ENCODE peak calls at places on chromosomes 1 and 21, in seven cellular contexts. One of them, this sample, is unnamed.

GRCh38 chr1:79660127-79660526 is 653.6 kb upstream of the ADGRL4 start:
- DNase-seq in uterus: no peak
- DNase-seq in esophagus squamous epithelium: no peak
- DNase-seq in Peyer's patch: no peak
- DNase-seq in A549: no peak
- DNase-seq in ovary: no peak
- DNase-seq in right lobe of liver: no peak
- DNase-seq in this sample: no peak

GRCh38 chr1:70290248-70290647 is 64.3 kb downstream of the ANKRD13C start:
- DNase-seq in right lobe of liver: no peak
- DNase-seq in uterus: no peak
- DNase-seq in esophagus squamous epithelium: no peak
- DNase-seq in ovary: no peak
- DNase-seq in Peyer's patch: no peak
- DNase-seq in A549: no peak
- DNase-seq in this sample: no peak

GRCh38 chr21:46092026-46092764 is 5.7 kb upstream of the COL6A2 start:
- DNase-seq in right lobe of liver: no peak
- DNase-seq in ovary: peak; percentile 62
- DNase-seq in Peyer's patch: no peak
- DNase-seq in uterus: peak; percentile 92
- DNase-seq in esophagus squamous epithelium: no peak
- DNase-seq in A549: no peak
- DNase-seq in this sample: no peak

GRCh38 chr1:206472454-206472853 is 2.2 kb downstream of the IKBKE start:
- DNase-seq in Peyer's patch: peak; percentile 36
- DNase-seq in ovary: no peak
- DNase-seq in esophagus squamous epithelium: no peak
- DNase-seq in A549: no peak
- DNase-seq in uterus: peak; percentile 47
- DNase-seq in right lobe of liver: no peak
- DNase-seq in this sample: no peak

GRCh38 chr21:29154270-29154669 is 23.8 kb downstream of the MAP3K7CL start:
- DNase-seq in A549: no peak
- DNase-seq in ovary: no peak
- DNase-seq in uterus: no peak
- DNase-seq in Peyer's patch: no peak
- DNase-seq in right lobe of liver: no peak
- DNase-seq in esophagus squamous epithelium: no peak
- DNase-seq in this sample: no peak

GRCh38 chr1:86546787-86547221 is at the start of gene CLCA4:
- DNase-seq in uterus: no peak
- DNase-seq in esophagus squamous epithelium: no peak
- DNase-seq in Peyer's patch: no peak
- DNase-seq in ovary: no peak
- DNase-seq in right lobe of liver: no peak
- DNase-seq in A549: no peak
- DNase-seq in this sample: no peak

GRCh38 chr1:198780376-198780775 is 141.5 kb downstream of the PTPRC start:
- DNase-seq in ovary: no peak
- DNase-seq in A549: no peak
- DNase-seq in Peyer's patch: no peak
- DNase-seq in right lobe of liver: no peak
- DNase-seq in esophagus squamous epithelium: no peak
- DNase-seq in uterus: no peak
- DNase-seq in this sample: no peak

GRCh38 chr21:44379991-44380865 is 26.8 kb downstream of the TRPM2 start:
- DNase-seq in uterus: no peak
- DNase-seq in ovary: no peak
- DNase-seq in A549: no peak
- DNase-seq in right lobe of liver: peak; percentile 6
- DNase-seq in esophagus squamous epithelium: no peak
- DNase-seq in Peyer's patch: no peak
- DNase-seq in this sample: no peak

GRCh38 chr1:51924455-51924854 is 45.9 kb upstream of the NRDC start:
- DNase-seq in right lobe of liver: no peak
- DNase-seq in uterus: no peak
- DNase-seq in ovary: no peak
- DNase-seq in A549: no peak
- DNase-seq in Peyer's patch: no peak
- DNase-seq in esophagus squamous epithelium: no peak
- DNase-seq in this sample: no peak

GRCh38 chr1:180173451-180173850 is 18.8 kb downstream of the QSOX1 start:
- DNase-seq in right lobe of liver: no peak
- DNase-seq in A549: no peak
- DNase-seq in uterus: no peak
- DNase-seq in ovary: peak; percentile 8
- DNase-seq in Peyer's patch: no peak
- DNase-seq in esophagus squamous epithelium: no peak
- DNase-seq in this sample: no peak

GRCh38 chr1:200488375-200489165 is 78.7 kb upstream of the ZNF281 start:
- DNase-seq in uterus: peak; percentile 30
- DNase-seq in Peyer's patch: peak; percentile 26
- DNase-seq in right lobe of liver: no peak
- DNase-seq in esophagus squamous epithelium: no peak
- DNase-seq in ovary: no peak
- DNase-seq in A549: peak; percentile 84
- DNase-seq in this sample: peak; percentile 44

GRCh38 chr1:104467590-104467989 is 717.9 kb downstream of the AMY1C start:
- DNase-seq in right lobe of liver: no peak
- DNase-seq in Peyer's patch: no peak
- DNase-seq in ovary: no peak
- DNase-seq in A549: no peak
- DNase-seq in uterus: no peak
- DNase-seq in esophagus squamous epithelium: no peak
- DNase-seq in this sample: no peak

GRCh38 chr1:1625404-1625775 is 6.6 kb upstream of the MMP23B start:
- DNase-seq in Peyer's patch: no peak
- DNase-seq in uterus: no peak
- DNase-seq in right lobe of liver: peak; percentile 39
- DNase-seq in A549: no peak
- DNase-seq in esophagus squamous epithelium: no peak
- DNase-seq in ovary: peak; percentile 36
- DNase-seq in this sample: no peak

GRCh38 chr1:244391761-244392160 is 59.9 kb downstream of the ADSS2 start:
- DNase-seq in ovary: no peak
- DNase-seq in right lobe of liver: no peak
- DNase-seq in Peyer's patch: no peak
- DNase-seq in uterus: no peak
- DNase-seq in A549: peak; percentile 87
- DNase-seq in esophagus squamous epithelium: no peak
- DNase-seq in this sample: no peak

GRCh38 chr1:220487297-220487820 is 40.6 kb upstream of the MARK1 start:
- DNase-seq in right lobe of liver: no peak
- DNase-seq in A549: peak; percentile 15
- DNase-seq in ovary: no peak
- DNase-seq in uterus: no peak
- DNase-seq in Peyer's patch: no peak
- DNase-seq in esophagus squamous epithelium: no peak
- DNase-seq in this sample: no peak

GRCh38 chr1:235090406-235091069 is 38.1 kb downstream of the TOMM20 start:
- DNase-seq in uterus: peak; percentile 16
- DNase-seq in A549: no peak
- DNase-seq in esophagus squamous epithelium: no peak
- DNase-seq in Peyer's patch: no peak
- DNase-seq in right lobe of liver: no peak
- DNase-seq in ovary: no peak
- DNase-seq in this sample: no peak

GRCh38 chr1:30855686-30856259 is 52.8 kb downstream of the SDC3 start:
- DNase-seq in right lobe of liver: no peak
- DNase-seq in esophagus squamous epithelium: no peak
- DNase-seq in A549: no peak
- DNase-seq in Peyer's patch: no peak
- DNase-seq in uterus: no peak
- DNase-seq in ovary: no peak
- DNase-seq in this sample: no peak

GRCh38 chr1:164914208-164914607 is 355.2 kb downstream of the PBX1 start:
- DNase-seq in right lobe of liver: no peak
- DNase-seq in A549: peak; percentile 58
- DNase-seq in ovary: no peak
- DNase-seq in esophagus squamous epithelium: no peak
- DNase-seq in Peyer's patch: no peak
- DNase-seq in uterus: peak; percentile 33
- DNase-seq in this sample: no peak

DNA sequence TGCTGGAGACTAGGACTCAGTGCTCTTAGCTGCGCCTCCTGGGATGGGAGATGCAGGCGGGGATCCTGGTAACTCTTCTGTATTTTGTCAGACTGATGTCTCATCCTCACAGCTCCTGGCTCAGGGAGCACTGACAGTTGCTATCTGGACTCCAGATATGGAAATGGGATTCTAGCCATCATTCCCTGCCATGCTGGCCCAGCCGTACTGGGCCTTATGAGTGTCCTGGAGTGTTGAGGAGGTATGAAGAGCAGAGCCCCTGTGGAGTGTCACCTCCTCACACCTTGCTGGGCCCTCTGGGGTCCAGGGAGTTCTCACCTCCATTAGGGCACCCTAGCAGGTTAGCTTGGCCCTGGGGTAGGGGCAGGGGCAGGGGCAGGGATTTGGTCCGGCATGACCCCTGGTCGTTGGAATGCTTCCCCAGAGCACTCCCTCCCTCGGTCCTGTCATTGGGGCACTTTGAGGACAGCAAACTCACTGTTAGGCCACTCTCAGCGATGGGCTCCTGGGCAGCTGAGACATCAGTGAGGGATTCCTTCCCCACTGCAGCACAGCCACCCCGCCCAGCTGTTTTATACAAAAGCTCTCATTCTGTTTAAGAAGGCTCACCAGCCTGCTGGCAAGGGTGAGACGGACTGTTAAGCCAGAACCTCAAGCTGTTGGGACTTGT is 86.8 kb upstream of the F3 start:
- DNase-seq in esophagus squamous epithelium: no peak
- DNase-seq in right lobe of liver: no peak
- DNase-seq in ovary: no peak
- DNase-seq in A549: no peak
- DNase-seq in Peyer's patch: no peak
- DNase-seq in uterus: no peak
- DNase-seq in this sample: no peak
- TF ChIP-seq CTCF in esophagus squamous epithelium: no peak
- TF ChIP-seq CTCF in right lobe of liver: no peak
- TF ChIP-seq CTCF in ovary: no peak
- TF ChIP-seq CTCF in A549: no peak
- TF ChIP-seq CTCF in Peyer's patch: no peak
- TF ChIP-seq CTCF in uterus: no peak
- TF ChIP-seq CTCF in this sample: no peak

GRCh38 chr1:11823366-11824137 is 17.6 kb downstream of the CLCN6 start:
- DNase-seq in Peyer's patch: no peak
- DNase-seq in esophagus squamous epithelium: no peak
- DNase-seq in A549: no peak
- DNase-seq in ovary: no peak
- DNase-seq in right lobe of liver: no peak
- DNase-seq in uterus: no peak
- DNase-seq in this sample: no peak
- TF ChIP-seq POLR2A in Peyer's patch: no peak
- TF ChIP-seq POLR2A in esophagus squamous epithelium: no peak
- TF ChIP-seq POLR2A in A549: no peak
- TF ChIP-seq POLR2A in ovary: no peak
- TF ChIP-seq POLR2A in right lobe of liver: no peak
- TF ChIP-seq POLR2A in uterus: no peak
- TF ChIP-seq POLR2A in this sample: no peak

GRCh38 chr1:155309423-155310021 is 856 bp downstream of the FDPS start:
- DNase-seq in uterus: no peak
- DNase-seq in esophagus squamous epithelium: no peak
- DNase-seq in right lobe of liver: peak; percentile 73
- DNase-seq in ovary: peak; percentile 65
- DNase-seq in A549: peak; percentile 33
- DNase-seq in Peyer's patch: no peak
- DNase-seq in this sample: peak; percentile 54
- TF ChIP-seq CTCF in uterus: no peak
- TF ChIP-seq CTCF in esophagus squamous epithelium: no peak
- TF ChIP-seq CTCF in right lobe of liver: no peak
- TF ChIP-seq CTCF in ovary: no peak
- TF ChIP-seq CTCF in A549: no peak
- TF ChIP-seq CTCF in Peyer's patch: no peak
- TF ChIP-seq CTCF in this sample: no peak

DNA sequence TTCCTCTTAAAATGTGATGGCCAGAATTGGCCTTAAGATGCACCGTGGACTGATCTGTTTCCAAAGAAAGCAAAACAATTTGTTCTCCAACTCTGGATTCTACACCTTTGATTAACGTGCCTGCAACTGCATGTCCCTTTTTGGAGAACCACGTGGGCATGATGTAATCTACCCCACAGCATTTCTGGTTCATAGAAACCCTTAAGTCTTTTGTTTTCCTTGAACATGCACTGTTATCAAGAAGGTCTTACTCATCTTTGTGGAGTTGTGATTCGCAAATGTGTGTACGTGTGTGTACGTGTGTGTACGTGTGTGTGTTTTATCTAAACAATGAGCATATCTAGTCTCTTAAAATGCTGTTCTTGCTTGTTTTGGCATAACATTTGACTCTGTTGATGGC is 57.8 kb downstream of the LPAR3 start:
- DNase-seq in right lobe of liver: no peak
- DNase-seq in Peyer's patch: no peak
- DNase-seq in ovary: no peak
- DNase-seq in esophagus squamous epithelium: no peak
- DNase-seq in uterus: no peak
- DNase-seq in A549: no peak
- DNase-seq in this sample: no peak
- TF ChIP-seq POLR2A in right lobe of liver: no peak
- TF ChIP-seq POLR2A in Peyer's patch: no peak
- TF ChIP-seq POLR2A in ovary: no peak
- TF ChIP-seq POLR2A in esophagus squamous epithelium: no peak
- TF ChIP-seq POLR2A in uterus: no peak
- TF ChIP-seq POLR2A in A549: no peak
- TF ChIP-seq POLR2A in this sample: no peak

DNA sequence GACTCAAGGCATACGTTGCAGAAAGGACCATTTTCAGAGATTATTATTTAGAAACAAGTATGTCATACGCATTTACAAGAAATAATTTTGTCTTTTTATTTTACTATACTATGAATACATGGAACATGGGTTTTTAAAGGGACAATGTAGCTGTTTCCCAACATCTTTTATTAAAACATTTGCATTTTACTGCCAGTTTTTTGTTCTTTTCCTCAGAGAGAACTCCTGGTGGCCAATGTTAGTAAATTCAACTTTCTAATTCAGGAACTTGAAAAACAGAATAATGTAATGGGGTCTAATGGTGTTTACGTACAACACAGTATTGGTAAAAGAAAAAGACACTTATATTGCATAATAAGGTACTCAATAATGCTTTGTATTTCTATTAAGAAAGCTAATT is 14.9 kb downstream of the PRDM2 start:
- DNase-seq in A549: no peak
- DNase-seq in uterus: no peak
- DNase-seq in ovary: no peak
- DNase-seq in right lobe of liver: no peak
- DNase-seq in Peyer's patch: no peak
- DNase-seq in esophagus squamous epithelium: no peak
- DNase-seq in this sample: no peak
- TF ChIP-seq CTCF in A549: no peak
- TF ChIP-seq CTCF in uterus: no peak
- TF ChIP-seq CTCF in ovary: no peak
- TF ChIP-seq CTCF in right lobe of liver: no peak
- TF ChIP-seq CTCF in Peyer's patch: no peak
- TF ChIP-seq CTCF in esophagus squamous epithelium: no peak
- TF ChIP-seq CTCF in this sample: no peak